ENCODE peak calls at places on chromosomes 4 and X, in eight cellular contexts. P is pancreas, M is EH, R is fibroblast of mammary gland, A is GM13976, D is amniotic stem cell, U is NCI-H2081, W is right cardiac atrium. Z is an unnamed sample.

GRCh38 chr4:86302242-86302641 is 57.6 kb downstream of the MAPK10 start:
- DNase-seq in P (no peak), M (no peak), R (peak), A (no peak), D (no peak), U (peak), W (peak), Z (peak)

GRCh38 chrX:85963736-85964135 is 83.6 kb downstream of the CHM start:
- DNase-seq in P (no peak), M (peak), R (peak), A (no peak), D (no peak), U (no peak), W (no peak), Z (no peak)

GRCh38 chr4:6641164-6641970 is 882 bp downstream of the MRFAP1 start:
- DNase-seq in P (no peak), M (peak), R (peak), A (no peak), D (no peak), U (peak), W (peak), Z (no peak)

GRCh38 chrX:150361070-150361776 is 1.9 kb upstream of the MAMLD1 start:
- DNase-seq in P (peak), M (peak), R (no peak), A (peak), D (no peak), U (no peak), W (peak), Z (no peak)

GRCh38 chr4:82462415-82462831 is 32.0 kb downstream of the ENOPH1 start:
- DNase-seq in P (peak), M (peak), R (peak), A (peak), D (peak), U (peak), W (peak), Z (peak)

GRCh38 chr4:26330186-26330787 is 9.5 kb downstream of the RBPJ start:
- DNase-seq in P (no peak), M (peak), R (peak), A (peak), D (peak), U (peak), W (no peak), Z (peak)

GRCh38 chr4:165785337-165785736 is 87.7 kb upstream of the TLL1 start:
- DNase-seq in P (no peak), M (no peak), R (no peak), A (no peak), D (no peak), U (no peak), W (no peak), Z (no peak)

GRCh38 chr4:70634482-70634881 is 5.9 kb downstream of the ENAM start:
- DNase-seq in P (no peak), M (no peak), R (no peak), A (no peak), D (no peak), U (no peak), W (no peak), Z (no peak)

GRCh38 chr4:8765084-8765483 is 106.6 kb downstream of the HMX1 start:
- DNase-seq in P (no peak), M (no peak), R (no peak), A (no peak), D (no peak), U (no peak), W (peak), Z (no peak)

GRCh38 chr4:48778431-48779094 is 1.5 kb downstream of the FRYL start:
- DNase-seq in P (no peak), M (peak), R (peak), A (no peak), D (no peak), U (no peak), W (no peak), Z (no peak)

GRCh38 chr4:27057662-27058061 is 197.0 kb downstream of the STIM2 start:
- DNase-seq in P (no peak), M (no peak), R (no peak), A (no peak), D (no peak), U (no peak), W (no peak), Z (no peak)

GRCh38 chr4:54231419-54232150 is 2.5 kb downstream of the PDGFRA start:
- DNase-seq in P (peak), M (peak), R (peak), A (peak), D (no peak), U (no peak), W (peak), Z (peak)

GRCh38 chrX:155880586-155881157 is 473 bp upstream of the VAMP7 start:
- DNase-seq in P (no peak), M (no peak), R (no peak), A (no peak), D (no peak), U (no peak), W (no peak), Z (no peak)

Z was measured in SK-N-DZ.